ENCODE peak calls at places on chromosomes 2 and 18, in five cellular contexts. One of them, this sample, is unnamed.

GRCh38 chr2:14219306-14219705 is 413.2 kb upstream of the LRATD1 start:
- DNase-seq in activated T-cell treated with anti-CD3 and anti-CD28 coated beads for 24 hours: no peak
- DNase-seq in AG04450: no peak
- DNase-seq in RWPE1: peak; percentile 21
- DNase-seq in epithelial cell of esophagus: peak; percentile 76
- DNase-seq in this sample: no peak

GRCh38 chr2:112547333-112547732 is 5.1 kb downstream of the POLR1B start:
- DNase-seq in epithelial cell of esophagus: peak; percentile 67
- DNase-seq in activated T-cell treated with anti-CD3 and anti-CD28 coated beads for 24 hours: no peak
- DNase-seq in AG04450: peak; percentile 32
- DNase-seq in RWPE1: peak; percentile 8
- DNase-seq in this sample: peak; percentile 58

GRCh38 chr2:163736433-163737168 is 793 bp upstream of the FIGN start:
- DNase-seq in RWPE1: peak; percentile 48
- DNase-seq in epithelial cell of esophagus: peak; percentile 35
- DNase-seq in AG04450: no peak
- DNase-seq in activated T-cell treated with anti-CD3 and anti-CD28 coated beads for 24 hours: no peak
- DNase-seq in this sample: no peak

GRCh38 chr2:215796160-215796559 is 217.2 kb downstream of the MREG start:
- DNase-seq in RWPE1: no peak
- DNase-seq in activated T-cell treated with anti-CD3 and anti-CD28 coated beads for 24 hours: no peak
- DNase-seq in AG04450: no peak
- DNase-seq in epithelial cell of esophagus: peak; percentile 35
- DNase-seq in this sample: no peak

GRCh38 chr2:21694079-21694478 is 570.3 kb downstream of the TDRD15 start:
- DNase-seq in activated T-cell treated with anti-CD3 and anti-CD28 coated beads for 24 hours: no peak
- DNase-seq in RWPE1: no peak
- DNase-seq in AG04450: no peak
- DNase-seq in epithelial cell of esophagus: no peak
- DNase-seq in this sample: no peak

GRCh38 chr2:236163483-236164200 is 4.5 kb downstream of the GBX2 start:
- DNase-seq in epithelial cell of esophagus: no peak
- DNase-seq in activated T-cell treated with anti-CD3 and anti-CD28 coated beads for 24 hours: no peak
- DNase-seq in RWPE1: no peak
- DNase-seq in AG04450: no peak
- DNase-seq in this sample: no peak

GRCh38 chr2:236535024-236535423 is 34.6 kb upstream of the ACKR3 start:
- DNase-seq in epithelial cell of esophagus: peak; percentile 79
- DNase-seq in AG04450: no peak
- DNase-seq in RWPE1: peak; percentile 14
- DNase-seq in activated T-cell treated with anti-CD3 and anti-CD28 coated beads for 24 hours: no peak
- DNase-seq in this sample: no peak

GRCh38 chr2:143420313-143420712 is 291.1 kb downstream of the ARHGAP15 start:
- DNase-seq in RWPE1: no peak
- DNase-seq in activated T-cell treated with anti-CD3 and anti-CD28 coated beads for 24 hours: no peak
- DNase-seq in epithelial cell of esophagus: no peak
- DNase-seq in AG04450: no peak
- DNase-seq in this sample: no peak

GRCh38 chr2:120949957-120950590 is 214.4 kb downstream of the GLI2 start:
- DNase-seq in epithelial cell of esophagus: no peak
- DNase-seq in AG04450: no peak
- DNase-seq in RWPE1: no peak
- DNase-seq in activated T-cell treated with anti-CD3 and anti-CD28 coated beads for 24 hours: no peak
- DNase-seq in this sample: no peak

GRCh38 chr2:109160714-109161440 is 31.9 kb downstream of the SH3RF3 start:
- DNase-seq in activated T-cell treated with anti-CD3 and anti-CD28 coated beads for 24 hours: no peak
- DNase-seq in RWPE1: no peak
- DNase-seq in AG04450: no peak
- DNase-seq in epithelial cell of esophagus: no peak
- DNase-seq in this sample: no peak

GRCh38 chr2:211946960-211947359 is 591.6 kb downstream of the ERBB4 start:
- DNase-seq in activated T-cell treated with anti-CD3 and anti-CD28 coated beads for 24 hours: no peak
- DNase-seq in AG04450: no peak
- DNase-seq in epithelial cell of esophagus: no peak
- DNase-seq in RWPE1: no peak
- DNase-seq in this sample: no peak

GRCh38 chr2:16666453-16666801 is 793 bp upstream of the CYRIA start:
- DNase-seq in AG04450: no peak
- DNase-seq in RWPE1: no peak
- DNase-seq in activated T-cell treated with anti-CD3 and anti-CD28 coated beads for 24 hours: no peak
- DNase-seq in epithelial cell of esophagus: no peak
- DNase-seq in this sample: peak; percentile 56

GRCh38 chr18:69968073-69968472 is 20.4 kb upstream of the CD226 start:
- DNase-seq in RWPE1: no peak
- DNase-seq in activated T-cell treated with anti-CD3 and anti-CD28 coated beads for 24 hours: no peak
- DNase-seq in AG04450: no peak
- DNase-seq in epithelial cell of esophagus: no peak
- DNase-seq in this sample: no peak

GRCh38 chr2:187169108-187169713 is 278.8 kb downstream of the CALCRL start:
- DNase-seq in epithelial cell of esophagus: no peak
- DNase-seq in activated T-cell treated with anti-CD3 and anti-CD28 coated beads for 24 hours: no peak
- DNase-seq in RWPE1: no peak
- DNase-seq in AG04450: no peak
- DNase-seq in this sample: no peak

GRCh38 chr18:79805211-79805862 is 7.6 kb downstream of the KCNG2 start:
- DNase-seq in epithelial cell of esophagus: no peak
- DNase-seq in AG04450: no peak
- DNase-seq in activated T-cell treated with anti-CD3 and anti-CD28 coated beads for 24 hours: no peak
- DNase-seq in RWPE1: no peak
- DNase-seq in this sample: no peak

GRCh38 chr2:33213648-33214047 is 262.8 kb upstream of the RASGRP3 start:
- DNase-seq in activated T-cell treated with anti-CD3 and anti-CD28 coated beads for 24 hours: no peak
- DNase-seq in RWPE1: no peak
- DNase-seq in AG04450: no peak
- DNase-seq in epithelial cell of esophagus: no peak
- DNase-seq in this sample: no peak

GRCh38 chr2:94877129-94877528 is 5.9 kb downstream of the TEKT4 start:
- DNase-seq in epithelial cell of esophagus: no peak
- DNase-seq in RWPE1: no peak
- DNase-seq in activated T-cell treated with anti-CD3 and anti-CD28 coated beads for 24 hours: no peak
- DNase-seq in AG04450: no peak
- DNase-seq in this sample: no peak

GRCh38 chr2:84971799-84972790 is 1.1 kb downstream of the KCMF1 start:
- DNase-seq in activated T-cell treated with anti-CD3 and anti-CD28 coated beads for 24 hours: peak; percentile 47
- DNase-seq in RWPE1: no peak
- DNase-seq in epithelial cell of esophagus: peak; percentile 51
- DNase-seq in AG04450: no peak
- DNase-seq in this sample: no peak

GRCh38 chr2:238895901-238896600 is 48.2 kb downstream of the TWIST2 start:
- DNase-seq in RWPE1: no peak
- DNase-seq in activated T-cell treated with anti-CD3 and anti-CD28 coated beads for 24 hours: no peak
- DNase-seq in epithelial cell of esophagus: no peak
- DNase-seq in AG04450: peak; percentile 56
- DNase-seq in this sample: peak; percentile 55